ENCODE peak calls at places on chromosomes 5 and 9, in eight cellular contexts. One of them, this sample, is unnamed.

GRCh38 chr5:64207978-64208377 is 42.3 kb downstream of the RNF180 start:
- DNase-seq in HAP-1: no peak
- DNase-seq in NCI-H524: no peak
- DNase-seq in A549: no peak
- DNase-seq in astrocyte of the hippocampus: peak
- DNase-seq in HTR-8/SVneo: no peak
- DNase-seq in H4: no peak
- DNase-seq in AML-193: peak
- DNase-seq in this sample: no peak

GRCh38 chr9:94623253-94623652 is 16.1 kb downstream of the FBP1 start:
- DNase-seq in HAP-1: peak
- DNase-seq in NCI-H524: peak
- DNase-seq in A549: peak
- DNase-seq in astrocyte of the hippocampus: peak
- DNase-seq in HTR-8/SVneo: no peak
- DNase-seq in H4: peak
- DNase-seq in AML-193: peak
- DNase-seq in this sample: peak

GRCh38 chr9:127976943-127977871 is 3.6 kb downstream of the EEIG1 start:
- DNase-seq in HAP-1: no peak
- DNase-seq in NCI-H524: no peak
- DNase-seq in A549: no peak
- DNase-seq in astrocyte of the hippocampus: no peak
- DNase-seq in HTR-8/SVneo: no peak
- DNase-seq in H4: no peak
- DNase-seq in AML-193: no peak
- DNase-seq in this sample: no peak

GRCh38 chr9:117121331-117121730 is 293.5 kb downstream of the ASTN2 start:
- DNase-seq in HAP-1: no peak
- DNase-seq in NCI-H524: no peak
- DNase-seq in A549: no peak
- DNase-seq in astrocyte of the hippocampus: no peak
- DNase-seq in HTR-8/SVneo: no peak
- DNase-seq in H4: no peak
- DNase-seq in AML-193: no peak
- DNase-seq in this sample: no peak

GRCh38 chr9:138112791-138113600 is 235.4 kb downstream of the CACNA1B start:
- DNase-seq in HAP-1: no peak
- DNase-seq in NCI-H524: no peak
- DNase-seq in A549: no peak
- DNase-seq in astrocyte of the hippocampus: no peak
- DNase-seq in HTR-8/SVneo: no peak
- DNase-seq in H4: no peak
- DNase-seq in AML-193: no peak
- DNase-seq in this sample: no peak

GRCh38 chr9:98906273-98907040 is 37.2 kb upstream of the COL15A1 start:
- DNase-seq in HAP-1: no peak
- DNase-seq in NCI-H524: peak
- DNase-seq in A549: no peak
- DNase-seq in astrocyte of the hippocampus: peak
- DNase-seq in HTR-8/SVneo: no peak
- DNase-seq in H4: no peak
- DNase-seq in AML-193: no peak
- DNase-seq in this sample: no peak

GRCh38 chr5:40675396-40676133 is 4.2 kb upstream of the PTGER4 start:
- DNase-seq in HAP-1: no peak
- DNase-seq in NCI-H524: no peak
- DNase-seq in A549: no peak
- DNase-seq in astrocyte of the hippocampus: no peak
- DNase-seq in HTR-8/SVneo: no peak
- DNase-seq in H4: no peak
- DNase-seq in AML-193: no peak
- DNase-seq in this sample: no peak

GRCh38 chr5:172765766-172766286 is 5.2 kb downstream of the DUSP1 start:
- DNase-seq in HAP-1: no peak
- DNase-seq in NCI-H524: no peak
- DNase-seq in A549: no peak
- DNase-seq in astrocyte of the hippocampus: peak
- DNase-seq in HTR-8/SVneo: no peak
- DNase-seq in H4: no peak
- DNase-seq in AML-193: no peak
- DNase-seq in this sample: no peak

GRCh38 chr5:125424851-125425250 is 678.4 kb upstream of the ZNF608 start:
- DNase-seq in HAP-1: no peak
- DNase-seq in NCI-H524: peak
- DNase-seq in A549: no peak
- DNase-seq in astrocyte of the hippocampus: no peak
- DNase-seq in HTR-8/SVneo: no peak
- DNase-seq in H4: no peak
- DNase-seq in AML-193: no peak
- DNase-seq in this sample: no peak

This sample was measured in HEK293T.